ENCODE peak calls at places on chromosomes 5 and 9, in four cellular contexts. One of them, this sample, is unnamed. For H3K4me1 and H3K27me3, the result is how much of the 10 kb centered on the place peaks cover.

GRCh38 chr9:79461735-79462134 is 110.0 kb upstream of the TLE4 start:
- DNase-seq in SK-N-SH: peak
- DNase-seq in tibial artery: no peak
- DNase-seq in CD8-positive, alpha-beta memory T cell: no peak
- DNase-seq in this sample: no peak

GRCh38 chr9:107024193-107024592 is 161.2 kb downstream of the ZNF462 start:
- DNase-seq in SK-N-SH: no peak
- DNase-seq in tibial artery: no peak
- DNase-seq in CD8-positive, alpha-beta memory T cell: no peak
- DNase-seq in this sample: no peak

GRCh38 chr5:16741007-16741406 is 124.2 kb upstream of the RETREG1 start:
- DNase-seq in SK-N-SH: peak
- DNase-seq in tibial artery: no peak
- DNase-seq in CD8-positive, alpha-beta memory T cell: no peak
- DNase-seq in this sample: no peak

GRCh38 chr5:34998058-34998789 is 49.5 kb downstream of the AGXT2 start:
- DNase-seq in SK-N-SH: no peak
- DNase-seq in tibial artery: no peak
- DNase-seq in CD8-positive, alpha-beta memory T cell: no peak
- DNase-seq in this sample: no peak

GRCh38 chr5:133456933-133457402 is 155.4 kb downstream of the FSTL4 start:
- DNase-seq in SK-N-SH: no peak
- DNase-seq in tibial artery: no peak
- DNase-seq in CD8-positive, alpha-beta memory T cell: no peak
- DNase-seq in this sample: no peak

GRCh38 chr5:179953934-179954833 is 46.5 kb upstream of the TBC1D9B start:
- DNase-seq in SK-N-SH: no peak
- DNase-seq in tibial artery: no peak
- DNase-seq in CD8-positive, alpha-beta memory T cell: no peak
- DNase-seq in this sample: no peak

GRCh38 chr9:113444736-113445135 is 18.8 kb upstream of the RGS3 start:
- DNase-seq in SK-N-SH: no peak
- DNase-seq in tibial artery: no peak
- DNase-seq in CD8-positive, alpha-beta memory T cell: no peak
- DNase-seq in this sample: no peak

GRCh38 chr5:104661256-104661655 is 1098.7 kb upstream of the NUDT12 start:
- DNase-seq in SK-N-SH: no peak
- DNase-seq in tibial artery: no peak
- DNase-seq in CD8-positive, alpha-beta memory T cell: no peak
- DNase-seq in this sample: no peak

GRCh38 chr5:83711982-83712601 is 8.6 kb downstream of the HAPLN1 start:
- DNase-seq in SK-N-SH: peak
- DNase-seq in tibial artery: no peak
- DNase-seq in CD8-positive, alpha-beta memory T cell: no peak
- DNase-seq in this sample: peak

GRCh38 chr5:157361865-157362465 is 96.0 kb downstream of the CYFIP2 start:
- DNase-seq in SK-N-SH: peak
- DNase-seq in tibial artery: no peak
- DNase-seq in CD8-positive, alpha-beta memory T cell: no peak
- DNase-seq in this sample: no peak

GRCh38 chr9:133942206-133942975 is 49.7 kb downstream of the VAV2 start:
- DNase-seq in SK-N-SH: no peak
- DNase-seq in tibial artery: no peak
- DNase-seq in CD8-positive, alpha-beta memory T cell: no peak
- DNase-seq in this sample: peak

GRCh38 chr9:33232866-33233265 is 7.1 kb upstream of the SPINK4 start:
- DNase-seq in SK-N-SH: no peak
- DNase-seq in tibial artery: no peak
- DNase-seq in CD8-positive, alpha-beta memory T cell: no peak
- DNase-seq in this sample: no peak

GRCh38 chr9:10633785-10634184 is 21.0 kb upstream of the PTPRD start:
- DNase-seq in SK-N-SH: no peak
- DNase-seq in tibial artery: no peak
- DNase-seq in CD8-positive, alpha-beta memory T cell: no peak
- DNase-seq in this sample: no peak

GRCh38 chr9:32389365-32389764 is 4.9 kb downstream of the ACO1 start:
- DNase-seq in SK-N-SH: no peak
- DNase-seq in tibial artery: no peak
- DNase-seq in CD8-positive, alpha-beta memory T cell: no peak
- DNase-seq in this sample: no peak

GRCh38 chr5:125894383-125894782 is 528.8 kb upstream of the GRAMD2B start:
- DNase-seq in SK-N-SH: no peak
- DNase-seq in tibial artery: no peak
- DNase-seq in CD8-positive, alpha-beta memory T cell: no peak
- DNase-seq in this sample: no peak

GRCh38 chr5:138953370-138954256 is 78.5 kb upstream of the LRRTM2 start:
- DNase-seq in SK-N-SH: peak
- DNase-seq in tibial artery: peak
- DNase-seq in CD8-positive, alpha-beta memory T cell: no peak
- DNase-seq in this sample: peak

GRCh38 chr5:138951986-138952735 is 77.0 kb upstream of the LRRTM2 start:
- DNase-seq in SK-N-SH: no peak
- DNase-seq in tibial artery: peak
- DNase-seq in CD8-positive, alpha-beta memory T cell: no peak
- DNase-seq in this sample: no peak

GRCh38 chr5:138954257-138955012 is 79.3 kb upstream of the LRRTM2 start:
- DNase-seq in SK-N-SH: no peak
- DNase-seq in tibial artery: no peak
- DNase-seq in CD8-positive, alpha-beta memory T cell: no peak
- DNase-seq in this sample: peak

GRCh38 chr5:138951091-138951985 is 76.2 kb upstream of the LRRTM2 start:
- DNase-seq in SK-N-SH: no peak
- DNase-seq in tibial artery: peak
- DNase-seq in CD8-positive, alpha-beta memory T cell: no peak
- DNase-seq in this sample: no peak

DNA sequence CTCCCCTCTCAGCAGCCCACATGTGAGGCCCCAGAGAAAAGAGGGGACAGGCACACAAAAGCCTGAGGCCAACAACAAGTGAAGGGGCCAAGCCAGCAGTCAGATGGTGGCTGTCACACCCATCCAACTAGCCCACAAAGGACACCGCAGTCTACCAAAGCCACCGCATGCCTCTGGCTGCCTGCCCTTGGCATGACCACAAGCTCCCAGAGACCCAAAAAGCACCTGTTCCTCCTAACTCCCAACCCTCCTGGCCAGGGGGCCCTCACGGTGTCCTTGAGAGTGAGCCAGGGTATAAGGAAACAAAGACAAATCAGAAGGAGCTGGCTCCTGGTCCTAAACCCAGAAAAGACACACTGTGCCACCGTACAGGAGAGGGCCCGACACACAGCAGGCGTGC is 77.8 kb upstream of the LRRTM2 start:
- DNase-seq in SK-N-SH: no peak
- DNase-seq in tibial artery: peak
- DNase-seq in CD8-positive, alpha-beta memory T cell: no peak
- DNase-seq in this sample: no peak
- H3K4me1 ChIP-seq in SK-N-SH: half or more
- H3K4me1 ChIP-seq in tibial artery: half or more
- H3K4me1 ChIP-seq in CD8-positive, alpha-beta memory T cell: under half
- H3K4me1 ChIP-seq in this sample: half or more

GRCh38 chr9:131043097-131043496 is 34.1 kb downstream of the LAMC3 start:
- DNase-seq in SK-N-SH: no peak
- DNase-seq in tibial artery: no peak
- DNase-seq in CD8-positive, alpha-beta memory T cell: no peak
- DNase-seq in this sample: no peak

GRCh38 chr9:131046581-131047202 is 37.7 kb downstream of the LAMC3 start:
- DNase-seq in SK-N-SH: peak
- DNase-seq in tibial artery: no peak
- DNase-seq in CD8-positive, alpha-beta memory T cell: peak
- DNase-seq in this sample: peak

GRCh38 chr9:131043646-131044045 is 34.7 kb downstream of the LAMC3 start:
- DNase-seq in SK-N-SH: no peak
- DNase-seq in tibial artery: no peak
- DNase-seq in CD8-positive, alpha-beta memory T cell: no peak
- DNase-seq in this sample: no peak

GRCh38 chr9:131046093-131046380 is 37.1 kb downstream of the LAMC3 start:
- DNase-seq in SK-N-SH: no peak
- DNase-seq in tibial artery: no peak
- DNase-seq in CD8-positive, alpha-beta memory T cell: no peak
- DNase-seq in this sample: no peak

GRCh38 chr9:131045300-131046092 is 36.5 kb downstream of the LAMC3 start:
- DNase-seq in SK-N-SH: no peak
- DNase-seq in tibial artery: no peak
- DNase-seq in CD8-positive, alpha-beta memory T cell: no peak
- DNase-seq in this sample: no peak
- H3K27me3 ChIP-seq in SK-N-SH: under half
- H3K27me3 ChIP-seq in tibial artery: under half
- H3K27me3 ChIP-seq in CD8-positive, alpha-beta memory T cell: under half
- H3K27me3 ChIP-seq in this sample: under half

GRCh38 chr5:119021333-119021732 is 33.0 kb upstream of the DTWD2 start:
- DNase-seq in SK-N-SH: no peak
- DNase-seq in tibial artery: no peak
- DNase-seq in CD8-positive, alpha-beta memory T cell: no peak
- DNase-seq in this sample: no peak

GRCh38 chr5:119017999-119018398 is 29.7 kb upstream of the DTWD2 start:
- DNase-seq in SK-N-SH: no peak
- DNase-seq in tibial artery: no peak
- DNase-seq in CD8-positive, alpha-beta memory T cell: no peak
- DNase-seq in this sample: no peak

GRCh38 chr5:119022017-119022745 is 33.8 kb upstream of the DTWD2 start:
- DNase-seq in SK-N-SH: peak
- DNase-seq in tibial artery: no peak
- DNase-seq in CD8-positive, alpha-beta memory T cell: no peak
- DNase-seq in this sample: no peak

GRCh38 chr5:119019431-119020348 is 31.3 kb upstream of the DTWD2 start:
- DNase-seq in SK-N-SH: no peak
- DNase-seq in tibial artery: no peak
- DNase-seq in CD8-positive, alpha-beta memory T cell: no peak
- DNase-seq in this sample: no peak

DNA sequence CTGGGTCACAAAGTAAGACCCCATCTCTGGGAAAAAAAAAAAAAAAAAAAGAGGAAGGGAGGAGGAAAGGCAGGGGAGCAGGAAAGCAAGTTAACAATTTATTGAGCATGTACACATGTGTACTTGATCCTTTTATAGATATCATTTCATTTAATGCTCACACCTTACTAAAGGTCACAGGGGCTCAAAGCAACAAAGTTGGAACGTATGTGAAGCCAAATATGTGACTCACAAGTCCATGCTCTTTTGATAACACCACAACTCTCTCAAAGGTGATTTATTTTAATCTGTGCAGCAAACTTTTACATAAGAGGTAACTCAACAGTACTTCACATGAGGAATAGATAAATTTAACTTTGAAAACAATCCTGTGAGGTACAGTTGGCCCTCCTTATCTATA is 34.4 kb upstream of the DTWD2 start:
- DNase-seq in SK-N-SH: no peak
- DNase-seq in tibial artery: no peak
- DNase-seq in CD8-positive, alpha-beta memory T cell: no peak
- DNase-seq in this sample: no peak
- H3K4me3 ChIP-seq in SK-N-SH: no peak
- H3K4me3 ChIP-seq in tibial artery: no peak
- H3K4me3 ChIP-seq in CD8-positive, alpha-beta memory T cell: no peak
- H3K4me3 ChIP-seq in this sample: no peak

GRCh38 chr5:40679998-40680681 is 425 bp downstream of the PTGER4 start:
- DNase-seq in SK-N-SH: peak
- DNase-seq in tibial artery: no peak
- DNase-seq in CD8-positive, alpha-beta memory T cell: peak
- DNase-seq in this sample: no peak
- H3K4me1 ChIP-seq in SK-N-SH: under half
- H3K4me1 ChIP-seq in tibial artery: under half
- H3K4me1 ChIP-seq in CD8-positive, alpha-beta memory T cell: under half
- H3K4me1 ChIP-seq in this sample: under half

DNA sequence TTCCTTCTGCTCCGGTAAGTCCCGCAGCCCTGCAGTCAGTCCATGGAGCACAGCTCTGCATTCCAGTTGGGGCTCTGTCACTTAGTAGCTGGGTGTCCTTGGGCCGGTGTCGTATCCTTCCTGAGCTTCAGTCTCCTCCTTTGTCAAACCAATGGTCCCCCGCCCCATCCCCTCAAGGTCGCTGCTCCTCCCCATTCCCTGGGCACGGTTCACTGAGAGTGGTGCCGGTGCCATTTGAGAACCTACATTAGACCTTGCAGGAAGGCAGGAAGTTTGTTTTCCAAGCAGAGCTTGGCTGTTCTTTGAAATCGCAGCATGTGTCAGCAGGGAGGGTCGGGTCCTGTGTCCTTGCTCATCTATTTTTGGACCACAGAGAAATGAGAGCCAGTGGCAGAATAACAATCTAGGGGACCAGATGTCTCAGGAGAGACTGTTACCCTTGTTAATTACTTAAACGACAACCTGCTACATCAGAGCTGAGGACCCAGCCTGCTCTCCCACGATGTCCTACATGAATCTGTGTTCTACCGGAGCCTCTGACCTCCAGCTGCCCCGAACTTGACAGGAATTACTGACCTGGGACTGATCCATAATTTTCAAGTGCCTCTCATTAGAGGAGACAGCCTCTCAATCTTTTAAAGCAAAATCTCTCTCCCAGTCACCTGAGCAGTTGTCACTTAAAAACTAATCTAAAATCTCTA is 21.7 kb upstream of the BARHL1 start:
- DNase-seq in SK-N-SH: peak
- DNase-seq in tibial artery: no peak
- DNase-seq in CD8-positive, alpha-beta memory T cell: no peak
- DNase-seq in this sample: no peak
- H3K27me3 ChIP-seq in SK-N-SH: under half
- H3K27me3 ChIP-seq in tibial artery: under half
- H3K27me3 ChIP-seq in CD8-positive, alpha-beta memory T cell: under half
- H3K27me3 ChIP-seq in this sample: under half

This sample was measured in BE2C.